ENCODE peak calls at places on chromosomes 6 and 20, in ten cellular contexts. J, X, P, I, K, W, N, A, O and E are unnamed samples. For H3K27me3, the result is how much of the 10 kb centered on the place peaks cover.

GRCh38 chr6:4516206-4516605 is 260.0 kb upstream of the CDYL start:
- DNase-seq in J (no peak), X (no peak), P (no peak), I (no peak), K (no peak), W (no peak), N (no peak), A (no peak), O (no peak), E (no peak)

GRCh38 chr20:4998160-4998651 is 3.1 kb downstream of the SLC23A2 start:
- DNase-seq in J (no peak), X (no peak), P (no peak), I (no peak), K (no peak), W (no peak), N (no peak), A (no peak), O (no peak), E (no peak)

GRCh38 chr20:47493954-47494293 is 7.8 kb upstream of the NCOA3 start:
- DNase-seq in J (no peak), X (no peak), P (no peak), I (no peak), K (no peak), W (peak), N (no peak), A (no peak), O (no peak), E (no peak)

GRCh38 chr20:53752971-53753879 is 159.6 kb upstream of the ZNF217 start:
- DNase-seq in J (no peak), X (no peak), P (no peak), I (peak), K (no peak), W (no peak), N (no peak), A (no peak), O (no peak), E (no peak)

GRCh38 chr6:110554966-110555460 is 78.6 kb upstream of the SLC22A16 start:
- DNase-seq in J (no peak), X (no peak), P (peak), I (no peak), K (no peak), W (no peak), N (no peak), A (no peak), O (no peak), E (no peak)

GRCh38 chr6:30932665-30933365 is 845 bp upstream of the SFTA2 start:
- DNase-seq in J (no peak), X (no peak), P (no peak), I (no peak), K (no peak), W (no peak), N (no peak), A (no peak), O (no peak), E (no peak)

GRCh38 chr6:116314878-116315277 is 35.1 kb upstream of the TSPYL1 start:
- DNase-seq in J (no peak), X (peak), P (no peak), I (no peak), K (no peak), W (no peak), N (no peak), A (no peak), O (no peak), E (no peak)

GRCh38 chr20:958936-959815 is 42.9 kb downstream of the RSPO4 start:
- DNase-seq in J (no peak), X (no peak), P (no peak), I (no peak), K (no peak), W (no peak), N (no peak), A (no peak), O (no peak), E (no peak)

GRCh38 chr6:136114661-136115060 is 135.4 kb downstream of the MTFR2 start:
- DNase-seq in J (no peak), X (no peak), P (no peak), I (no peak), K (no peak), W (no peak), N (no peak), A (no peak), O (peak), E (no peak)

GRCh38 chr6:120785459-120786086 is 548.7 kb downstream of the TBC1D32 start:
- DNase-seq in J (no peak), X (no peak), P (no peak), I (no peak), K (no peak), W (no peak), N (no peak), A (no peak), O (no peak), E (no peak)

GRCh38 chr6:9647599-9647998 is 767.3 kb downstream of the TFAP2A start:
- DNase-seq in J (no peak), X (no peak), P (no peak), I (no peak), K (no peak), W (no peak), N (no peak), A (no peak), O (no peak), E (no peak)

GRCh38 chr6:109342564-109342963 is 39.7 kb downstream of the CD164 start:
- DNase-seq in J (no peak), X (no peak), P (no peak), I (no peak), K (no peak), W (no peak), N (no peak), A (no peak), O (no peak), E (no peak)

GRCh38 chr6:72246926-72247325 is 360.6 kb downstream of the RIMS1 start:
- DNase-seq in J (no peak), X (no peak), P (no peak), I (no peak), K (no peak), W (no peak), N (peak), A (no peak), O (no peak), E (no peak)

GRCh38 chr6:92521553-92521952 is 897.8 kb downstream of the EPHA7 start:
- DNase-seq in J (no peak), X (no peak), P (no peak), I (no peak), K (no peak), W (no peak), N (no peak), A (no peak), O (no peak), E (no peak)

GRCh38 chr20:64003970-64004725 is 23.2 kb downstream of the PRPF6 start:
- DNase-seq in J (no peak), X (no peak), P (no peak), I (no peak), K (no peak), W (no peak), N (no peak), A (no peak), O (no peak), E (no peak)

GRCh38 chr6:2865270-2866182 is 23.9 kb upstream of the SERPINB1 start:
- DNase-seq in J (no peak), X (no peak), P (no peak), I (no peak), K (no peak), W (no peak), N (no peak), A (no peak), O (no peak), E (no peak)

GRCh38 chr6:132131777-132132176 is 180.6 kb upstream of the CCN2 start:
- DNase-seq in J (no peak), X (peak), P (no peak), I (no peak), K (no peak), W (no peak), N (no peak), A (peak), O (no peak), E (no peak)

GRCh38 chr6:122033564-122034181 is 365.8 kb upstream of the HSF2 start:
- DNase-seq in J (no peak), X (no peak), P (no peak), I (peak), K (no peak), W (no peak), N (peak), A (no peak), O (no peak), E (no peak)

GRCh38 chr6:105639124-105639523 is 236.2 kb upstream of the PREP start:
- DNase-seq in J (no peak), X (no peak), P (no peak), I (no peak), K (no peak), W (no peak), N (no peak), A (no peak), O (no peak), E (no peak)

GRCh38 chr20:25486377-25486776 is 78.9 kb downstream of the GINS1 start:
- DNase-seq in J (no peak), X (no peak), P (no peak), I (no peak), K (no peak), W (no peak), N (no peak), A (no peak), O (no peak), E (no peak)

GRCh38 chr6:43263314-43264178 is 20.3 kb downstream of the TTBK1 start:
- DNase-seq in J (peak), X (peak), P (peak), I (peak), K (peak), W (peak), N (peak), A (peak), O (peak), E (peak)

GRCh38 chr6:44533221-44533820 is 145.8 kb downstream of the CDC5L start:
- DNase-seq in J (no peak), X (no peak), P (no peak), I (no peak), K (no peak), W (no peak), N (no peak), A (peak), O (no peak), E (no peak)

GRCh38 chr6:5497896-5498578 is 236.7 kb downstream of the FARS2 start:
- DNase-seq in J (no peak), X (no peak), P (no peak), I (no peak), K (no peak), W (no peak), N (no peak), A (no peak), O (no peak), E (no peak)

GRCh38 chr6:35385457-35386202 is 43.3 kb downstream of the PPARD start:
- DNase-seq in J (no peak), X (no peak), P (no peak), I (no peak), K (no peak), W (peak), N (no peak), A (no peak), O (peak), E (no peak)

GRCh38 chr6:35710241-35710847 is 21.6 kb upstream of the FKBP5 start:
- DNase-seq in J (no peak), X (no peak), P (no peak), I (no peak), K (no peak), W (no peak), N (no peak), A (no peak), O (no peak), E (no peak)

GRCh38 chr6:50318536-50318935 is 268.8 kb upstream of the DEFB112 start:
- DNase-seq in J (no peak), X (no peak), P (no peak), I (no peak), K (no peak), W (no peak), N (no peak), A (no peak), O (no peak), E (no peak)
- TF ChIP-seq CTCF in J (no peak), X (no peak), P (no peak), I (no peak), K (no peak), W (no peak), N (no peak), A (no peak), O (no peak), E (no peak)

DNA sequence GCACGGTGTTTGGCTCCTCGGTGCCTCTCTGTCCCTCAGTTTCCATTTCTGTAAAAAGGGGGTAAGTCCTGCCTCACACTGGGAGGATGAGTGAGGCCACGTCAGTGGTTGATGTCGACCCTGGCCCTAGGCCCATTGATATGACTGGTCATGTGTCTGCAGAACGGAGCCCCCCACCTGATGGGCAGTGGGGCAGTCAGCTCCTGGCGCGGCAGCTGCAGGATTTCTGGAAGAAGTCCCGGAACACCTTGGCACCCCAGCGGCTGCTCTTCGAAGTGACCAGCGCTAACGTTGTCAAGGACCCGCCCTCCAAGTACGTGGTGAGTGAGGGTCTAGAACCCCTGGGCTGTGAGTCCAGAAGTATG is 1.2 kb downstream of the SNX21 start:
- DNase-seq in J (no peak), X (no peak), P (no peak), I (no peak), K (no peak), W (no peak), N (no peak), A (no peak), O (no peak), E (no peak)
- H3K27ac ChIP-seq in J (no peak), X (peak), P (peak), I (no peak), K (no peak), W (peak), N (no peak), A (peak), O (peak), E (no peak)

DNA sequence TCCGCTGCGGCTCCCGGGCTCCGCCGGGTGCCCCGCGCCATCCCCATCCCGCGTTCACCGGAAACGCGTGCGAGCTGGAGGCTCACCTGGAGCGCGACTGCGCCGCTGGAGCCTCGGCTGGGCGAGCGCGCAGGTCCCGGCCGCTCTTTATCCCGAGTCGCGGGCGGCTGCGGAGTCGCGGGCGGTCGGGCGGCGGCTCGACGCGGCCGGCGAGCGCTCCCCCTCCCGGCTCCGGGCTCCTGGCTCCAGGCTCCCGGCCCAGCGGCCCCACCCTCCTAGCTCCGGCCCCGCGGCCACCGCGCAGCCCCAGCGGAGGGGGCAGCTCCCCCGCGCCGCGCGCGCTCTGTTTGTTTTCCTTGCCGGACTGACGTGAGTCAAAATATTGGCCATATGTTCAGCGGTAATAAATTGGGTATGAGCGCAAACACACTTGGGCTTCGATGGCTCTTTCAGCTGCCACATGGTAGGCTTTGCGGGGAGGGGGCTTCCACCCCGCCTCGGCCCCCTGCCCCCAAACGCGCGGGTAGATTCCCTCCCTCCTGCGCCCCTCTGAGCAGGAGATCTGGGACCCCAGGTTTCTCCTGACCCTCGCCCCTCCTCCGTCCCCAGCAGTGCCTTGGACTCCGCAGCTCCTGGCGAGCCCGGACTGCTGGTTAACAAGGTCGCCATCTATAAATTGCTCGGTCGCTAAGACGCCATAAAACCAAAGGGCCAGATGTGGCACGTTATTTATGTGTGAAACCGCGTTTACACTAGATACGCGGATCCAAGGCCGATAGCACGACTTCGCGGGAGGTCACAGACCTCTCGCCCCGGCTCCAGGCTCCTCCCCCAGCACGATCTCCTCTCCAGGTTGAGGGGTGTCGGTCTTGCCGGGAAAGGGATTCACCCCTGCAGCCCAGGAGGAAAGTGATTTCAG is 8.9 kb upstream of the NKX2-2 start:
- DNase-seq in J (no peak), X (no peak), P (peak), I (no peak), K (no peak), W (no peak), N (no peak), A (no peak), O (no peak), E (no peak)
- H3K27me3 ChIP-seq in J (under half), X (half or more), P (half or more), I (under half), K (under half), W (half or more), N (half or more), A (under half), O (half or more), E (half or more)

DNA sequence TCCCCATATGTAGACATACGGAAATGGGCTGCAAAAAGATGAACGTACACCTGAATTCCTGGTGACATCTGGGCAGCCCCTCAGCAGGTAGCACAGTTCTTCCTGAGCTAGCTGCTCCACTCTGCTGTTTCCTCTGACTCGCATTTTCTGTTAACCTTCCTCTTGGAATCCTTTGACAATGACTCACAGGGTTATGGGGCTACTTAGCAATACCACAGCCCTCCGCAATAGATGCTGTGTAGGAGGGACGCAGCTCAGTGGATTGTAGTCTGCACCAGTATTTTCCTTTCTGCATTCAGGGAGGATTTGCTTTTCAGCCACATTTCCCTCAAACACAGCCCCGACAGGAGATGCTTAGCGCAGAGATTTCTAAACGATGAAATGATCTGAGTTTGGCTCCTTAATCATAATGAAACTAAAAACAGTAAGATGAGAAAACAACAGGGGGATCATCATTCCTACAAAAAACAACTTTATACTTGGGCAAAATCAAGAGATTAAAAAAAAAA is 12.4 kb downstream of the BACH2 start:
- DNase-seq in J (no peak), X (peak), P (no peak), I (peak), K (no peak), W (no peak), N (no peak), A (no peak), O (no peak), E (peak)
- TF ChIP-seq CTCF in J (no peak), X (no peak), P (no peak), I (peak), K (no peak), W (no peak), N (no peak), A (no peak), O (no peak), E (no peak)

GRCh38 chr20:2873010-2873746 is at the start of gene PTPRA:
- DNase-seq in J (peak), X (peak), P (peak), I (peak), K (peak), W (peak), N (peak), A (peak), O (peak), E (peak)
- H3K27ac ChIP-seq in J (peak), X (peak), P (peak), I (peak), K (peak), W (peak), N (peak), A (peak), O (peak), E (peak)

GRCh38 chr6:13248053-13248452 is 80.3 kb downstream of the TBC1D7 start:
- DNase-seq in J (peak), X (no peak), P (no peak), I (no peak), K (no peak), W (no peak), N (peak), A (no peak), O (no peak), E (no peak)

GRCh38 chr6:13249817-13250216 is 78.5 kb downstream of the TBC1D7 start:
- DNase-seq in J (no peak), X (no peak), P (no peak), I (no peak), K (no peak), W (no peak), N (no peak), A (no peak), O (no peak), E (no peak)

GRCh38 chr6:13248549-13248948 is 79.8 kb downstream of the TBC1D7 start:
- DNase-seq in J (no peak), X (no peak), P (no peak), I (no peak), K (no peak), W (no peak), N (no peak), A (no peak), O (no peak), E (no peak)

GRCh38 chr6:13247627-13248026 is 80.7 kb downstream of the TBC1D7 start:
- DNase-seq in J (no peak), X (no peak), P (no peak), I (no peak), K (no peak), W (no peak), N (no peak), A (no peak), O (no peak), E (no peak)

GRCh38 chr6:13248953-13249432 is 79.3 kb downstream of the TBC1D7 start:
- DNase-seq in J (no peak), X (no peak), P (no peak), I (no peak), K (no peak), W (no peak), N (no peak), A (no peak), O (no peak), E (no peak)
- H3K27me3 ChIP-seq in J (under half), X (under half), P (under half), I (under half), K (under half), W (under half), N (under half), A (under half), O (under half), E (under half)

DNA sequence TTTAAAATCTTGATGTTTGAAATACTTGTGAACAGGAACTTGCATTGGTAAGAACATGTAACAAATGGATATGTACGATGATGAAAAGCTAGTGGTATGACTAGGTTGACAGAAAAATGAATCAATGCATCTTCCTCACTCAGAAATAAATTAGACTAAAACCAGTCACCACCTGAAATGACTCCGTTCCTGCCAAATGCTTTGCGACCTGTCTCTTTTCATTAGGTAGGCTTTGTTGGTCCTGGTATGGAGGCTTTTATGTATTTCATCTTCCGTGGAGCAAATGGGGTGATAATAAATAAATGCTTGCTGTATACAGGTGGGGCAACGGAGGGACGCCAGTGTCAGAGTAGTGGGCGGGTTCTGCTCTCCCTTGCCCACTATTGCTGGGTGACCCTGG is 17.1 kb upstream of the ULBP3 start:
- DNase-seq in J (no peak), X (no peak), P (no peak), I (no peak), K (no peak), W (no peak), N (no peak), A (no peak), O (no peak), E (no peak)
- TF ChIP-seq CTCF in J (no peak), X (no peak), P (no peak), I (no peak), K (no peak), W (no peak), N (no peak), A (no peak), O (no peak), E (no peak)

DNA sequence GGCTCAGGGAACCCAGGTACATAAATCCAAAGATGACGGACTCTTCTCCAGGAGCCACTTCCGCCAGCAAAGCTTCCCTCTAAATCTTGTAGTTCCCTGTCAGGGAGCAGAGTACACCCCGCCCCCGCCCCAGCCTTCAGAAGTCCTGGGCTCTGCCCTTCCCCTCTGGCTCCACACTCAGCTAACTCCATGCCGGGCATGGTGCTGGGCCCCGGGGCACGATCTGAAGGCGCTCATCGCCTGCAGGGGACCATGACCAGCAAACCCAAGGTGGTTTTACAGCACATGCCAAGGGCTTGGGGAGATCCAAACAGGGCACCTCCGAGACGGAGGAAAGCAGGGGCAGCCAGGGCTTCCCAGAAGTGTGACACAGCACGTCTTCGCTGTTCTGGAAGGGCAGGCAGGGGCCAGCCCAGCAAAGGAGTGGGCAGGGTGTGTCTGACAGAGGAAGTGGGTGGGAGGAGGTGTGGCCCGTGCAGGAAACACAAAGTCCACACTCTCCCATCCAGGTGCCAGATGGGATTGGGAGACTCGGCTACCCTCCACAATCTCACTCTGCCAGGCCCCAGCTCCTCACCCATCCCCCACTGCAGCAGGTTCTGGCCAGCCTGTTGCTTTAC is 41.6 kb upstream of the SLC22A2 start:
- DNase-seq in J (no peak), X (no peak), P (no peak), I (no peak), K (no peak), W (peak), N (peak), A (no peak), O (peak), E (no peak)
- H3K27ac ChIP-seq in J (no peak), X (peak), P (no peak), I (no peak), K (no peak), W (peak), N (no peak), A (no peak), O (peak), E (no peak)